ENCODE peak calls at places on chromosomes 1 and 21, in five cellular contexts. O is IMR-90, J is A549, U is HCT116, Y is body of pancreas. E is an unnamed sample.
A peak's percentile ranks its signal among the peaks of the same experiment; 100 is the strongest.

GRCh38 chr1:183655562-183656075 is 2.5 kb upstream of the APOBEC4 start:
- DNase-seq in J (peak; percentile 79), Y (peak; percentile 79), O (peak; percentile 84), U (peak; percentile 69), E (peak; percentile 21)

GRCh38 chr1:172585348-172585747 is 52.4 kb downstream of the SUCO start:
- DNase-seq in J (no peak), Y (no peak), O (peak; percentile 46), U (no peak), E (no peak)

GRCh38 chr1:11927866-11928592 is 1.8 kb upstream of the KIAA2013 start:
- DNase-seq in Y (no peak), O (peak; percentile 40), J (no peak), U (no peak), E (peak; percentile 28)

GRCh38 chr1:228273720-228274451 is 66.0 kb downstream of the OBSCN start:
- DNase-seq in Y (no peak), O (no peak), J (no peak), U (no peak), E (no peak)

GRCh38 chr1:227330279-227330678 is 12.0 kb upstream of the CDC42BPA start:
- DNase-seq in Y (no peak), U (no peak), J (no peak), O (no peak), E (no peak)

GRCh38 chr1:156813750-156814570 is 2.7 kb downstream of the SH2D2A start:
- DNase-seq in U (peak; percentile 19), Y (peak; percentile 63), O (peak; percentile 33), J (peak; percentile 73), E (no peak)

GRCh38 chr1:4324621-4325020 is 329.8 kb upstream of the AJAP1 start:
- DNase-seq in J (no peak), Y (no peak), U (no peak), O (no peak), E (no peak)

GRCh38 chr1:208235983-208236761 is 8.0 kb downstream of the PLXNA2 start:
- DNase-seq in Y (no peak), O (peak; percentile 71), U (no peak), J (no peak), E (no peak)

GRCh38 chr1:55463814-55464445 is 248.8 kb upstream of the USP24 start:
- DNase-seq in J (no peak), O (no peak), Y (no peak), U (no peak), E (no peak)

GRCh38 chr1:23639460-23639859 is 52.1 kb upstream of the RPL11 start:
- DNase-seq in O (no peak), J (no peak), U (no peak), Y (no peak), E (no peak)

GRCh38 chr1:85137660-85138059 is 63.2 kb downstream of the SYDE2 start:
- DNase-seq in Y (peak; percentile 94), O (no peak), U (no peak), J (peak; percentile 28), E (no peak)

GRCh38 chr21:40255665-40256064 is 388.4 kb downstream of the PCP4 start:
- DNase-seq in O (no peak), U (no peak), J (no peak), Y (no peak), E (no peak)

GRCh38 chr21:41764558-41765392 is 2.1 kb downstream of the RIPK4 start:
- DNase-seq in O (no peak), J (peak; percentile 59), U (no peak), Y (peak; percentile 57), E (no peak)

GRCh38 chr21:45981154-45981606 is 390 bp upstream of the COL6A1 start:
- DNase-seq in Y (peak; percentile 68), O (peak; percentile 88), J (peak; percentile 81), U (peak; percentile 52), E (peak; percentile 98)

GRCh38 chr1:6454856-6455751 is 10.9 kb downstream of the TNFRSF25 start:
- DNase-seq in Y (no peak), O (no peak), J (no peak), U (no peak), E (no peak)

GRCh38 chr1:164785841-164786534 is 227.0 kb downstream of the PBX1 start:
- DNase-seq in U (no peak), Y (peak; percentile 42), J (no peak), O (peak; percentile 19), E (no peak)

GRCh38 chr1:228793032-228793431 is 57.8 kb downstream of the RHOU start:
- DNase-seq in U (no peak), J (no peak), Y (no peak), O (no peak), E (no peak)

GRCh38 chr1:33916786-33917185 is 52.9 kb downstream of the HMGB4 start:
- DNase-seq in J (no peak), Y (no peak), O (no peak), U (no peak), E (no peak)

GRCh38 chr1:1354271-1355247 is 3.8 kb downstream of the MXRA8 start:
- DNase-seq in U (no peak), Y (no peak), O (no peak), J (no peak), E (no peak)

GRCh38 chr1:201769966-201770365 is 59.0 kb upstream of the IPO9 start:
- DNase-seq in O (peak; percentile 81), J (no peak), Y (no peak), U (no peak), E (no peak)

GRCh38 chr1:182080955-182081582 is 19.6 kb upstream of the ZNF648 start:
- DNase-seq in J (peak; percentile 41), O (peak; percentile 27), Y (peak; percentile 38), U (peak; percentile 29), E (peak; percentile 47)

GRCh38 chr1:62687421-62687902 is 724 bp downstream of the DOCK7 start:
- DNase-seq in U (no peak), Y (no peak), O (peak; percentile 43), J (peak; percentile 40), E (no peak)

GRCh38 chr1:85580046-85580411 is 532 bp upstream of the CCN1 start:
- DNase-seq in Y (no peak), J (peak; percentile 57), O (peak; percentile 83), U (no peak), E (no peak)

GRCh38 chr1:37602750-37603694 is 7.3 kb upstream of the GNL2 start:
- DNase-seq in Y (peak; percentile 19), U (no peak), O (peak; percentile 16), J (peak; percentile 29), E (peak; percentile 47)

GRCh38 chr1:220952941-220953340 is 73.7 kb downstream of the HLX start:
- DNase-seq in U (no peak), O (no peak), Y (no peak), J (no peak), E (no peak)

GRCh38 chr1:206521002-206521585 is 13.8 kb downstream of the RASSF5 start:
- DNase-seq in J (no peak), Y (peak; percentile 61), U (no peak), O (no peak), E (no peak)

GRCh38 chr1:197173571-197174482 is 27.4 kb upstream of the ASPM start:
- DNase-seq in J (peak; percentile 68), O (peak; percentile 79), Y (no peak), U (no peak), E (no peak)

GRCh38 chr1:159197767-159198557 is 6.7 kb upstream of the ACKR1 start:
- DNase-seq in O (peak; percentile 72), Y (peak; percentile 77), U (peak; percentile 57), J (peak; percentile 75), E (peak; percentile 47)

GRCh38 chr1:951364-951763 is 7.7 kb downstream of the NOC2L start:
- DNase-seq in O (peak; percentile 32), Y (no peak), U (no peak), J (peak; percentile 46), E (no peak)

GRCh38 chr1:205068457-205069035 is 15.7 kb downstream of the TMEM81 start:
- DNase-seq in O (peak; percentile 30), U (no peak), J (no peak), Y (no peak), E (no peak)

GRCh38 chr1:57249511-57249910 is 174.3 kb downstream of the DAB1 start:
- DNase-seq in Y (no peak), U (no peak), J (no peak), O (no peak), E (no peak)

DNA sequence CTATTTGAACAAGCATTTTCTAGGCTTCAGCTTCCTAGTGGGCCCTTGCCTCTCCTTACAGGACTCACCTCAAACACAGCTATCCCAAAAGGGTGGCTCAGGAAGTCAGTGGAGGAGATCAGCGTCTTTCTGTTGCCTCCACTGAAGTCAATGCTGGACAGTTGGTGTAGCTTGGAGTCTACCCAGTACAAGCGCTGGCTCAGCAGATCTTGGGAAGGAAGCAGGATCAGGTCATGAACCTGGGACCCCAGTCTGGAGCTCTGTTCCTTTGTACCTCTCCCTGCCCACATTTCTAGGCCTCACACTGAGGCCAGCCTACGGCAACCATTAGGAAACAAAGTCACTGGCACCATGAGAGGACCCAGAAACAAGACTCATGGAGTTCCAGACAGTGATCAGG is 23.7 kb upstream of the MAGOH start:
- DNase-seq in Y (no peak), U (no peak), J (no peak), O (no peak), E (no peak)
- TF ChIP-seq POLR2A in Y (no peak), U (no peak), J (no peak), O (no peak), E (no peak)

GRCh38 chr1:244102051-244102450 is 51.0 kb downstream of the ZBTB18 start:
- DNase-seq in U (no peak), Y (no peak), J (no peak), O (no peak), E (no peak)

GRCh38 chr1:244102471-244102870 is 51.4 kb downstream of the ZBTB18 start:
- DNase-seq in O (no peak), U (no peak), Y (no peak), J (no peak), E (no peak)

GRCh38 chr1:244104309-244105060 is 53.4 kb downstream of the ZBTB18 start:
- DNase-seq in U (no peak), J (peak; percentile 38), Y (no peak), O (peak; percentile 93), E (peak; percentile 89)

GRCh38 chr1:244106837-244107491 is 55.9 kb downstream of the ZBTB18 start:
- DNase-seq in J (no peak), Y (no peak), O (no peak), U (no peak), E (no peak)

GRCh38 chr1:244106173-244106572 is 55.1 kb downstream of the ZBTB18 start:
- DNase-seq in Y (no peak), O (no peak), U (no peak), J (no peak), E (no peak)
- TF ChIP-seq POLR2A in Y (no peak), O (no peak), U (no peak), J (no peak), E (no peak)

DNA sequence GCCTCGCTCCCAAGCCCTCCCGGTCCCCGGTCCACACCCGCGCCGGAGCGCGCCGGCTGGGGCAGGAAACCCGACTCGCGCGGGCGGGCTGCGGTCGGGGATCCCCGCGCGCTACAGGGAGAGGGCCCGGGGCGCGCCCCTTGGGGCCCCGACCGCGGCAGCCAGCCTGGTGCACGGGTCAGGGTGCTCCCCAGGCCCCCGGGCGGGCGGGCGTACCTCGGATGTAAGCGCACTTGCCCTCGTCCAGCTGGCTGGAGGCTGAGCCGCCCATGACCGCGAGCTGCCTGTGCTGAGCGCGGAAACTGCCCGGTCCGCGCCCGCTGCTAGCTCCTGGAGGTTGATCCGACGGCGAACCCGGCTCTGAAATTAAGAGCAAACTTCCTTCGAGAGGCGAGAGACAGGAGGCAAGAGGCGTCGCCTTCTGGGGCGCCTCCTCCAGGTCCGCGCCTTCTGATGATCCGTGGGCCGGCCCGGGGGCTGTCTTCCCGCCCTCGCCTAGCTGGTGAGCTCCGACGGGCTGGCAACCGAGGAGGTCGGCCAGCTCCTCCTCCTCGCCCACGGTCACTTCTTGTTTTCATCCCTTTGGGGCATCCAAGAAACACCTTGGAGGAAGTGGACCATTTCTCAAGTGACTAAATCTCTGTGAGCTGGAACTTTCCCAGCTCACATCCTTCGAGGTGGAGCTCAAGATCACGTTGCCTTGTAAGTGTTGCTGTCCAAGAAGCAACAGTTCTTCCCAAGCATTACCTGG is at the start of gene NIBAN1:
- DNase-seq in U (peak; percentile 15), J (peak; percentile 48), O (peak; percentile 47), Y (peak; percentile 78), E (peak; percentile 69)
- TF ChIP-seq POLR2A in U (no peak), J (peak; percentile 20), O (no peak), Y (peak; percentile 88), E (peak; percentile 48)

GRCh38 chr1:51729824-51730284 is 113.0 kb downstream of the OSBPL9 start:
- DNase-seq in Y (no peak), J (peak; percentile 21), U (no peak), O (peak; percentile 6), E (peak; percentile 23)
- TF ChIP-seq POLR2A in Y (peak; percentile 1), J (no peak), U (no peak), O (no peak), E (peak; percentile 38)

E was measured in H54.